ENCODE peak calls at places on chromosomes 11 and 22, in eight cellular contexts. L, I, A, Q, R, W, B and Z are unnamed samples.

GRCh38 chr22:50606126-50606525 is 5.5 kb downstream of the MAPK8IP2 start:
- DNase-seq in L (no peak), I (no peak), A (no peak), Q (no peak), R (no peak), W (no peak), B (no peak), Z (no peak)

GRCh38 chr11:26087095-26087935 is 244.6 kb upstream of the ANO3 start:
- DNase-seq in L (no peak), I (peak), A (no peak), Q (no peak), R (no peak), W (no peak), B (no peak), Z (no peak)

GRCh38 chr11:67033661-67034166 is 10.8 kb downstream of the SYT12 start:
- DNase-seq in L (peak), I (no peak), A (no peak), Q (no peak), R (peak), W (peak), B (peak), Z (no peak)

GRCh38 chr22:46515208-46516111 is 22.0 kb downstream of the CELSR1 start:
- DNase-seq in L (peak), I (no peak), A (no peak), Q (no peak), R (no peak), W (peak), B (no peak), Z (peak)

GRCh38 chr11:128304666-128305485 is 282.5 kb downstream of the ETS1 start:
- DNase-seq in L (no peak), I (no peak), A (no peak), Q (no peak), R (no peak), W (no peak), B (no peak), Z (no peak)

GRCh38 chr11:134413334-134414035 is 1.4 kb upstream of the B3GAT1 start:
- DNase-seq in L (no peak), I (no peak), A (no peak), Q (no peak), R (no peak), W (no peak), B (no peak), Z (no peak)

GRCh38 chr11:94400839-94401772 is at the start of gene GPR83:
- DNase-seq in L (peak), I (no peak), A (no peak), Q (no peak), R (no peak), W (peak), B (no peak), Z (peak)

GRCh38 chr22:49616356-49617231 is 211.1 kb downstream of the BRD1 start:
- DNase-seq in L (no peak), I (no peak), A (no peak), Q (no peak), R (no peak), W (no peak), B (no peak), Z (no peak)

GRCh38 chr11:8065031-8065430 is 16.0 kb upstream of the TUB start:
- DNase-seq in L (no peak), I (no peak), A (no peak), Q (no peak), R (no peak), W (no peak), B (no peak), Z (no peak)

GRCh38 chr11:83681944-83682644 is 395.9 kb upstream of the CCDC90B start:
- DNase-seq in L (no peak), I (no peak), A (no peak), Q (no peak), R (no peak), W (no peak), B (no peak), Z (no peak)

GRCh38 chr11:36510567-36511020 is 522 bp upstream of the TRAF6 start:
- DNase-seq in L (peak), I (no peak), A (no peak), Q (no peak), R (peak), W (no peak), B (peak), Z (peak)

GRCh38 chr11:111596319-111596718 is 5.9 kb upstream of the SIK2 start:
- DNase-seq in L (no peak), I (no peak), A (no peak), Q (no peak), R (no peak), W (no peak), B (no peak), Z (no peak)

GRCh38 chr11:113372317-113372716 is 15.3 kb upstream of the ANKK1 start:
- DNase-seq in L (no peak), I (no peak), A (no peak), Q (no peak), R (no peak), W (no peak), B (no peak), Z (no peak)

GRCh38 chr11:70095541-70096252 is 17.6 kb downstream of the ANO1 start:
- DNase-seq in L (no peak), I (no peak), A (no peak), Q (no peak), R (peak), W (no peak), B (no peak), Z (no peak)

GRCh38 chr11:82174610-82175009 is 559.1 kb downstream of the FAM181B start:
- DNase-seq in L (no peak), I (no peak), A (peak), Q (no peak), R (no peak), W (peak), B (peak), Z (no peak)

GRCh38 chr11:134231958-134232674 is 7.6 kb downstream of the VPS26B start:
- DNase-seq in L (no peak), I (no peak), A (no peak), Q (no peak), R (no peak), W (no peak), B (no peak), Z (no peak)

GRCh38 chr11:2788751-2789140 is 89.0 kb upstream of the KCNQ1OT1 start:
- DNase-seq in L (no peak), I (no peak), A (no peak), Q (peak), R (no peak), W (no peak), B (no peak), Z (no peak)

GRCh38 chr11:75201771-75202170 is 38.8 kb upstream of the TPBGL start:
- DNase-seq in L (no peak), I (no peak), A (no peak), Q (no peak), R (no peak), W (no peak), B (no peak), Z (no peak)

GRCh38 chr22:41256898-41257260 is 16.1 kb upstream of the CHADL start:
- DNase-seq in L (peak), I (no peak), A (no peak), Q (no peak), R (peak), W (peak), B (peak), Z (no peak)

GRCh38 chr11:126355324-126355925 is at the start of gene ST3GAL4:
- DNase-seq in L (peak), I (peak), A (peak), Q (peak), R (peak), W (peak), B (peak), Z (peak)

GRCh38 chr22:36585841-36586240 is 56.9 kb upstream of the EIF3D start:
- DNase-seq in L (no peak), I (no peak), A (no peak), Q (no peak), R (peak), W (no peak), B (peak), Z (no peak)

GRCh38 chr11:107777094-107777493 is 65.2 kb upstream of the SLN start:
- DNase-seq in L (no peak), I (no peak), A (no peak), Q (no peak), R (no peak), W (no peak), B (no peak), Z (no peak)

GRCh38 chr22:36194971-36195370 is 6.6 kb downstream of the APOL4 start:
- DNase-seq in L (peak), I (peak), A (peak), Q (peak), R (peak), W (peak), B (peak), Z (peak)

GRCh38 chr22:37501610-37502341 is 15.6 kb upstream of the MFNG start:
- DNase-seq in L (peak), I (no peak), A (peak), Q (no peak), R (peak), W (peak), B (peak), Z (peak)

GRCh38 chr11:105167244-105167643 is 27.7 kb upstream of the CARD18 start:
- DNase-seq in L (no peak), I (no peak), A (no peak), Q (no peak), R (no peak), W (no peak), B (no peak), Z (no peak)

GRCh38 chr11:77152846-77153245 is 24.8 kb downstream of the MYO7A start:
- DNase-seq in L (peak), I (no peak), A (no peak), Q (no peak), R (no peak), W (no peak), B (no peak), Z (no peak)

GRCh38 chr11:1674194-1674878 is 22.7 kb upstream of the KRTAP5-6 start:
- DNase-seq in L (no peak), I (no peak), A (no peak), Q (peak), R (no peak), W (no peak), B (no peak), Z (no peak)
- TF ChIP-seq CTCF in L (no peak), I (no peak), A (no peak), Q (no peak), R (no peak), W (no peak), B (no peak), Z (no peak)

GRCh38 chr11:110479070-110479444 is 49.3 kb downstream of the FDX1 start:
- DNase-seq in L (peak), I (no peak), A (no peak), Q (no peak), R (no peak), W (no peak), B (no peak), Z (no peak)

GRCh38 chr11:110474578-110474977 is 44.8 kb downstream of the FDX1 start:
- DNase-seq in L (no peak), I (no peak), A (no peak), Q (no peak), R (no peak), W (no peak), B (no peak), Z (no peak)

GRCh38 chr11:110481523-110481922 is 51.8 kb downstream of the FDX1 start:
- DNase-seq in L (no peak), I (no peak), A (no peak), Q (no peak), R (no peak), W (no peak), B (no peak), Z (no peak)

GRCh38 chr11:110479445-110480101 is 49.8 kb downstream of the FDX1 start:
- DNase-seq in L (peak), I (peak), A (no peak), Q (no peak), R (no peak), W (peak), B (peak), Z (peak)

GRCh38 chr11:110478410-110478809 is 48.7 kb downstream of the FDX1 start:
- DNase-seq in L (no peak), I (no peak), A (no peak), Q (no peak), R (no peak), W (no peak), B (no peak), Z (peak)
- TF ChIP-seq CTCF in L (peak), I (peak), A (peak), Q (no peak), R (peak), W (peak), B (no peak), Z (peak)

GRCh38 chr11:119130662-119131061 is 9.3 kb downstream of the HINFP start:
- DNase-seq in L (no peak), I (no peak), A (peak), Q (no peak), R (no peak), W (no peak), B (no peak), Z (no peak)

GRCh38 chr11:119134389-119134978 is 13.1 kb downstream of the HINFP start:
- DNase-seq in L (no peak), I (peak), A (no peak), Q (no peak), R (peak), W (no peak), B (peak), Z (no peak)
- TF ChIP-seq CTCF in L (peak), I (peak), A (peak), Q (peak), R (peak), W (peak), B (peak), Z (peak)

GRCh38 chr11:85809191-85809590 is 1.8 kb downstream of the SYTL2 start:
- DNase-seq in L (no peak), I (peak), A (no peak), Q (no peak), R (no peak), W (no peak), B (no peak), Z (no peak)

GRCh38 chr11:85810871-85811611 is at the start of gene SYTL2:
- DNase-seq in L (peak), I (peak), A (peak), Q (peak), R (peak), W (peak), B (peak), Z (peak)

GRCh38 chr11:85810521-85810870 is 445 bp downstream of the SYTL2 start:
- DNase-seq in L (no peak), I (no peak), A (no peak), Q (no peak), R (no peak), W (no peak), B (no peak), Z (no peak)

GRCh38 chr11:85811624-85812023 is 683 bp upstream of the SYTL2 start:
- DNase-seq in L (no peak), I (no peak), A (no peak), Q (no peak), R (no peak), W (no peak), B (no peak), Z (no peak)

GRCh38 chr11:85809881-85810280 is 1.1 kb downstream of the SYTL2 start:
- DNase-seq in L (no peak), I (peak), A (peak), Q (no peak), R (peak), W (peak), B (no peak), Z (peak)
- TF ChIP-seq CTCF in L (peak), I (peak), A (peak), Q (peak), R (peak), W (peak), B (no peak), Z (peak)

GRCh38 chr11:71453021-71453910 is at the start of gene NADSYN1:
- DNase-seq in L (peak), I (peak), A (peak), Q (peak), R (peak), W (peak), B (peak), Z (peak)

GRCh38 chr11:71453911-71454304 is 905 bp downstream of the NADSYN1 start:
- DNase-seq in L (no peak), I (no peak), A (no peak), Q (no peak), R (peak), W (no peak), B (no peak), Z (no peak)

GRCh38 chr11:71456294-71456693 is 3.3 kb downstream of the NADSYN1 start:
- DNase-seq in L (no peak), I (no peak), A (no peak), Q (no peak), R (no peak), W (no peak), B (no peak), Z (no peak)

GRCh38 chr11:71452354-71453020 is 516 bp upstream of the NADSYN1 start:
- DNase-seq in L (peak), I (peak), A (peak), Q (peak), R (peak), W (peak), B (no peak), Z (peak)

DNA sequence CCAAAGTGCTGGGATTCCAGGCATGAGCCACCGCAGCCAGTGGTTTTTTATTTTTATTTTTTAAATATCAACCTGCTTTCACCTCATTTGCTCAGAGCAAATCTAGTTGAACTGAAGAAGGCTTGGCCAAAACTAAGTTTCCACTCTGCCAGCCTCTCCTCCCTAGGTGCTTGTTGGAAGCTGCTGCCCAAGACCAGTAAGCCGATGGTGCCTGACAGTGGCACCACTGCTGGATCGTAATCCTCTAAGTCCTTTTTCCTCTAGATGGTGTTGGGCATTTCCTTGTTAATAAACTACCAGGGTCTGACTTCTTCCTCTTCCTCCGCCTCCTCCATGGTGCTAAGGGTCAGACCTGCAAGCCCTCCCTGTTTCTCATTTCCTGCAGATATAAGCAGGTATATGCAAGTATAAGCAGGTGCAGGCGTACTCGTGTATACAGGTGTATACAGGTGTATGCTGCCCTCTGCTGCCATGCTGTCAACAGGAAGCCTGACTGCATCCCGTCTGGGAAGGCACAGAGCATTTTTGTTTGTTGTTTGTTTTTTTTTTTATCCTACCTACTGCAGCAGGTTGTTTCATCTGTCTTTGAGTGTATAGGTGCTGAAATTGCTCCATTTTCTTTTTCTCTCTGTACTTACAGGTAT is 1.6 kb downstream of the NADSYN1 start:
- DNase-seq in L (no peak), I (peak), A (no peak), Q (peak), R (peak), W (no peak), B (peak), Z (peak)
- TF ChIP-seq CTCF in L (no peak), I (peak), A (peak), Q (peak), R (peak), W (no peak), B (peak), Z (peak)

GRCh38 chr11:14518820-14519219 is 1.4 kb downstream of the PSMA1 start:
- DNase-seq in L (no peak), I (no peak), A (no peak), Q (no peak), R (no peak), W (no peak), B (no peak), Z (no peak)

GRCh38 chr11:14522245-14522644 is 2.1 kb upstream of the PSMA1 start:
- DNase-seq in L (no peak), I (no peak), A (no peak), Q (no peak), R (no peak), W (no peak), B (no peak), Z (no peak)

GRCh38 chr11:14520902-14521151 is 641 bp upstream of the PSMA1 start:
- DNase-seq in L (no peak), I (no peak), A (peak), Q (no peak), R (no peak), W (no peak), B (no peak), Z (no peak)

GRCh38 chr11:14519692-14520085 is 497 bp downstream of the PSMA1 start:
- DNase-seq in L (no peak), I (peak), A (no peak), Q (no peak), R (peak), W (peak), B (no peak), Z (no peak)

GRCh38 chr11:14520086-14520901 is at the start of gene PSMA1:
- DNase-seq in L (peak), I (peak), A (peak), Q (peak), R (peak), W (peak), B (peak), Z (peak)
- TF ChIP-seq CTCF in L (peak), I (no peak), A (peak), Q (peak), R (no peak), W (peak), B (no peak), Z (no peak)

DNA sequence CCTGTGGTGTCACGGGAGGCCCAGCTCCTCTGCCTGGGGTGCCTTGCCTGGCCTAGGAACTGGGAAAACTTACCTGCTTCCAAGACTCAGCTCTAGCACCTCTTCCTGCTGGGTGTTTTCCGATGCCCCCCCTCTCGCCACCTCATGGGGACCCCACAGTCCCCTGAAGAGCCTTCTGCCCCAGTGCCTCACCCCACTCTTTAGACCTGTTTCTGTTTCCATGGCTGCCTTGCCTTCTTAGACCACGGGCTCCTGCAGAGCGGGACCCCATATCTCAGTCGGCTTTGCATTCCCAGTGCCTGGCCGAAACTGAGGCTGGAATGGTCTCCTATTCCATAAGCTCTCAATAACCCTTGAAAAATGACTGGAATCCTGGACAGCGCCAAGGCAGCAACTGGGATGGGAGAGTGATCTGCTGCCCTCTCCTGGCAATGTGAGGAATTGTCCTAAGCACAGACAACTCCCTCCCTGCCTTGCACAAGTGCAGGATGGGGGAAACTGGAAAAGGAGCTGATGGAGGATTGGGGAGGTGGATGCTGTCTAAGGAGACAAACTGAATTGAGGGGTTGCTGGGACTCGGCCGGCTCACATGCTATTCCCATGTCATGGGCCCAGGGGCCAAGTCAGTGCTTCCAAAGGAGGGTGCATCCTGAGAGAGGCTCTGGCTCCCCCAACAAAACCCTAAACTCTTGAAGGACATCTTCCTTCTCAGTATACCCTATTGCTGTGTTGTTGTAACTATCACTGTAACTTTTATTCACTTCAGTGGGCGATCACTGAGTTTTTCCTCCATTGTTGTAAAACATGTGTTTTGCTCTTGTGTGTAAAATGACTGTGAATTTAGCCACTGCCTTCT is 26.6 kb upstream of the IL17RA start:
- DNase-seq in L (peak), I (peak), A (peak), Q (peak), R (peak), W (peak), B (peak), Z (peak)
- TF ChIP-seq CTCF in L (peak), I (peak), A (peak), Q (peak), R (peak), W (peak), B (peak), Z (peak)

GRCh38 chr11:118260353-118260752 is 3.7 kb downstream of the MPZL2 start:
- DNase-seq in L (no peak), I (no peak), A (no peak), Q (no peak), R (no peak), W (no peak), B (no peak), Z (no peak)

GRCh38 chr11:118263694-118264567 is at the start of gene MPZL2:
- DNase-seq in L (no peak), I (no peak), A (peak), Q (peak), R (peak), W (no peak), B (peak), Z (peak)

GRCh38 chr11:118263109-118263508 is 988 bp downstream of the MPZL2 start:
- DNase-seq in L (no peak), I (no peak), A (no peak), Q (no peak), R (no peak), W (no peak), B (no peak), Z (no peak)

GRCh38 chr11:118259138-118259537 is 5.0 kb downstream of the MPZL2 start:
- DNase-seq in L (no peak), I (no peak), A (no peak), Q (no peak), R (no peak), W (no peak), B (no peak), Z (no peak)

GRCh38 chr11:118258410-118258809 is 5.7 kb downstream of the MPZL2 start:
- DNase-seq in L (no peak), I (peak), A (no peak), Q (no peak), R (peak), W (no peak), B (peak), Z (no peak)
- TF ChIP-seq CTCF in L (peak), I (peak), A (no peak), Q (no peak), R (peak), W (peak), B (no peak), Z (peak)